ENCODE peak calls at places on chromosomes 4 and X, in ten cellular contexts. G, C, M, D, H, S, O, T, V and R are unnamed samples.

GRCh38 chr4:153728660-153729059 is 31.2 kb downstream of the RNF175 start:
- DNase-seq in G (no peak), C (no peak), M (no peak), D (no peak), H (no peak), S (no peak), O (no peak), T (no peak), V (no peak), R (no peak)

GRCh38 chr4:82705169-82705568 is 93.4 kb downstream of the SCD5 start:
- DNase-seq in G (no peak), C (no peak), M (no peak), D (no peak), H (no peak), S (no peak), O (no peak), T (no peak), V (no peak), R (no peak)

GRCh38 chrX:32530802-32531403 is 680.4 kb downstream of the DMD start:
- DNase-seq in G (no peak), C (peak; percentile 35), M (peak; percentile 14), D (peak; percentile 71), H (peak; percentile 64), S (no peak), O (peak; percentile 55), T (peak; percentile 83), V (no peak), R (no peak)

GRCh38 chrX:77788050-77788449 is 2.0 kb upstream of the ATRX start:
- DNase-seq in G (no peak), C (peak; percentile 18), M (no peak), D (no peak), H (no peak), S (no peak), O (peak; percentile 1), T (peak; percentile 6), V (no peak), R (no peak)

GRCh38 chr4:150116506-150116905 is 38.3 kb downstream of the DCLK2 start:
- DNase-seq in G (no peak), C (no peak), M (no peak), D (no peak), H (no peak), S (no peak), O (no peak), T (no peak), V (no peak), R (no peak)

GRCh38 chrX:133989491-133989890 is 4.1 kb upstream of the GPC3 start:
- DNase-seq in G (no peak), C (no peak), M (no peak), D (no peak), H (no peak), S (no peak), O (no peak), T (no peak), V (no peak), R (no peak)

GRCh38 chrX:68503830-68504229 is 5.0 kb downstream of the YIPF6 start:
- DNase-seq in G (no peak), C (no peak), M (no peak), D (no peak), H (no peak), S (no peak), O (peak; percentile 44), T (no peak), V (no peak), R (no peak)

GRCh38 chrX:94742772-94743171 is 1068.8 kb downstream of the FAM133A start:
- DNase-seq in G (no peak), C (no peak), M (no peak), D (no peak), H (no peak), S (no peak), O (no peak), T (no peak), V (no peak), R (no peak)

GRCh38 chr4:184011810-184012209 is 106.7 kb downstream of the STOX2 start:
- DNase-seq in G (no peak), C (no peak), M (no peak), D (no peak), H (no peak), S (no peak), O (no peak), T (no peak), V (no peak), R (no peak)

GRCh38 chr4:41209901-41210300 is 4.4 kb downstream of the APBB2 start:
- DNase-seq in G (no peak), C (no peak), M (no peak), D (no peak), H (no peak), S (no peak), O (no peak), T (no peak), V (no peak), R (no peak)